ENCODE peak calls at places on chromosomes 2 and 18, in nine cellular contexts. J, Z, L, G, X, N, Y, M and D are unnamed samples.

GRCh38 chr2:144522741-144523605 is 3.1 kb upstream of the ZEB2 start:
- DNase-seq in J (peak), Z (peak), L (no peak), G (no peak), X (peak), N (peak), Y (no peak), M (peak), D (no peak)

GRCh38 chr2:188367164-188367563 is 75.5 kb downstream of the GULP1 start:
- DNase-seq in J (no peak), Z (no peak), L (no peak), G (no peak), X (no peak), N (no peak), Y (no peak), M (no peak), D (no peak)

GRCh38 chr2:179446475-179447141 is 182.0 kb upstream of the SESTD1 start:
- DNase-seq in J (no peak), Z (no peak), L (no peak), G (no peak), X (no peak), N (no peak), Y (no peak), M (no peak), D (no peak)

GRCh38 chr2:119218478-119219064 is 5.1 kb upstream of the STEAP3 start:
- DNase-seq in J (peak), Z (no peak), L (peak), G (no peak), X (peak), N (peak), Y (peak), M (peak), D (no peak)

GRCh38 chr2:236221798-236222197 is 42.4 kb downstream of the ASB18 start:
- DNase-seq in J (no peak), Z (no peak), L (no peak), G (no peak), X (no peak), N (no peak), Y (no peak), M (no peak), D (no peak)

GRCh38 chr2:1854747-1855146 is 110.4 kb upstream of the PXDN start:
- DNase-seq in J (peak), Z (peak), L (no peak), G (no peak), X (peak), N (peak), Y (peak), M (peak), D (peak)

GRCh38 chr2:8536686-8537571 is 144.9 kb upstream of the ID2 start:
- DNase-seq in J (no peak), Z (no peak), L (no peak), G (no peak), X (no peak), N (no peak), Y (no peak), M (peak), D (no peak)

GRCh38 chr2:98254504-98255059 is 91.7 kb upstream of the CNGA3 start:
- DNase-seq in J (no peak), Z (no peak), L (no peak), G (no peak), X (no peak), N (no peak), Y (no peak), M (no peak), D (no peak)

GRCh38 chr2:108625828-108626195 is 91.5 kb downstream of the LIMS1 start:
- DNase-seq in J (no peak), Z (no peak), L (no peak), G (no peak), X (no peak), N (no peak), Y (no peak), M (no peak), D (no peak)

GRCh38 chr18:48928787-48929186 is 22.0 kb downstream of the SMAD7 start:
- DNase-seq in J (peak), Z (no peak), L (no peak), G (peak), X (no peak), N (no peak), Y (no peak), M (peak), D (peak)

GRCh38 chr2:10968176-10968575 is 56.4 kb downstream of the KCNF1 start:
- DNase-seq in J (no peak), Z (no peak), L (no peak), G (no peak), X (no peak), N (no peak), Y (no peak), M (no peak), D (no peak)

GRCh38 chr18:3885209-3885792 is 435.3 kb downstream of the TGIF1 start:
- DNase-seq in J (no peak), Z (no peak), L (no peak), G (no peak), X (peak), N (peak), Y (no peak), M (no peak), D (no peak)

GRCh38 chr2:136238552-136239346 is 120.8 kb upstream of the CXCR4 start:
- DNase-seq in J (peak), Z (no peak), L (no peak), G (no peak), X (peak), N (peak), Y (no peak), M (peak), D (peak)